ENCODE peak calls at places on chromosomes 1 and 21, in eight cellular contexts. H is tibial artery; V is GM23338; R is CD8-positive, alpha-beta T cell; Z is body of pancreas; N is tibial nerve; S is ELR; Q is heart left ventricle. U is an unnamed sample.

GRCh38 chr1:62024690-62025089 is 170.0 kb upstream of the L1TD1 start:
- DNase-seq in Z (no peak), N (no peak), Q (no peak), R (no peak), V (no peak), H (no peak), S (no peak), U (no peak)

GRCh38 chr1:47934243-47934805 is 62.9 kb downstream of the TRABD2B start:
- DNase-seq in S (no peak), Q (peak; percentile 70), Z (peak; percentile 64), R (no peak), V (peak; percentile 21), H (peak; percentile 94), N (peak; percentile 76), U (peak; percentile 27)

GRCh38 chr21:38957575-38958340 is 152.0 kb downstream of the ETS2 start:
- DNase-seq in Z (no peak), Q (no peak), H (no peak), V (no peak), N (no peak), R (no peak), S (no peak), U (no peak)

GRCh38 chr1:24348196-24348595 is 29.0 kb downstream of the GRHL3 start:
- DNase-seq in H (no peak), N (no peak), S (no peak), Z (no peak), V (no peak), Q (no peak), R (no peak), U (peak; percentile 89)

GRCh38 chr1:39892611-39893595 is 8.8 kb downstream of the MYCL start:
- DNase-seq in H (no peak), Q (no peak), N (no peak), V (peak; percentile 91), R (no peak), Z (peak; percentile 55), S (peak; percentile 62), U (peak; percentile 82)

GRCh38 chr21:17436626-17437111 is 76.2 kb upstream of the CXADR start:
- DNase-seq in Z (no peak), H (no peak), N (no peak), V (peak; percentile 6), R (no peak), Q (no peak), S (no peak), U (no peak)

GRCh38 chr1:117657949-117658660 is 52.3 kb downstream of the TENT5C start:
- DNase-seq in R (no peak), S (no peak), H (no peak), Q (no peak), Z (no peak), N (no peak), V (no peak), U (no peak)

GRCh38 chr21:40466893-40467483 is 380.0 kb downstream of the DSCAM start:
- DNase-seq in H (no peak), V (peak; percentile 32), S (peak; percentile 18), R (no peak), Q (no peak), Z (peak; percentile 14), N (no peak), U (no peak)

GRCh38 chr1:180611016-180611930 is 20.5 kb upstream of the XPR1 start:
- DNase-seq in Q (no peak), R (no peak), Z (no peak), V (no peak), S (no peak), N (no peak), H (no peak), U (no peak)

GRCh38 chr1:61424382-61424781 is 300.6 kb downstream of the TM2D1 start:
- DNase-seq in Z (no peak), H (no peak), V (no peak), R (no peak), S (no peak), Q (no peak), N (no peak), U (no peak)

GRCh38 chr1:95084317-95085176 is 11.8 kb upstream of the ALG14 start:
- DNase-seq in S (peak; percentile 61), V (peak; percentile 83), Q (no peak), H (no peak), Z (no peak), R (peak; percentile 18), N (no peak), U (peak; percentile 26)

GRCh38 chr1:198109316-198109715 is 47.5 kb upstream of the NEK7 start:
- DNase-seq in Z (no peak), V (no peak), S (no peak), Q (no peak), H (no peak), R (no peak), N (no peak), U (no peak)

GRCh38 chr1:152036316-152037216 is at the start of gene S100A11:
- DNase-seq in N (peak; percentile 88), H (peak; percentile 94), S (peak; percentile 91), V (peak; percentile 75), Q (peak; percentile 95), Z (peak; percentile 91), R (peak; percentile 77), U (peak; percentile 89)

GRCh38 chr1:51294566-51295184 is 35.7 kb downstream of the TTC39A start:
- DNase-seq in Z (no peak), N (no peak), R (no peak), S (no peak), H (no peak), Q (no peak), V (no peak), U (no peak)

GRCh38 chr1:3038113-3038551 is 16.9 kb downstream of the ACTRT2 start:
- DNase-seq in Z (peak; percentile 63), H (no peak), Q (no peak), V (no peak), N (no peak), R (no peak), S (no peak), U (no peak)

GRCh38 chr1:184535191-184535970 is 148.6 kb downstream of the C1orf21 start:
- DNase-seq in Z (no peak), Q (no peak), V (no peak), N (no peak), R (no peak), H (no peak), S (no peak), U (no peak)

U was measured in thyroid gland.